ENCODE peak calls at places on chromosomes 2 and 18, in seven cellular contexts. One of them, this sample, is unnamed.

GRCh38 chr2:20232837-20233207 is 7.9 kb upstream of the SDC1 start:
- DNase-seq in A549: no peak
- DNase-seq in K562: no peak
- DNase-seq in HepG2: no peak
- DNase-seq in GM12878: no peak
- DNase-seq in IMR-90: no peak
- DNase-seq in H1: peak; percentile 31
- DNase-seq in this sample: no peak

GRCh38 chr18:35142270-35142605 is 98.6 kb upstream of the ZNF397 start:
- DNase-seq in K562: no peak
- DNase-seq in GM12878: no peak
- DNase-seq in H1: no peak
- DNase-seq in IMR-90: no peak
- DNase-seq in HepG2: no peak
- DNase-seq in A549: no peak
- DNase-seq in this sample: no peak

GRCh38 chr2:128350736-128351135 is 32.1 kb upstream of the HS6ST1 start:
- DNase-seq in K562: no peak
- DNase-seq in H1: no peak
- DNase-seq in HepG2: no peak
- DNase-seq in IMR-90: no peak
- DNase-seq in A549: no peak
- DNase-seq in GM12878: no peak
- DNase-seq in this sample: no peak

GRCh38 chr2:233081232-233081730 is 21.1 kb downstream of the INPP5D start:
- DNase-seq in IMR-90: no peak
- DNase-seq in A549: no peak
- DNase-seq in HepG2: no peak
- DNase-seq in H1: no peak
- DNase-seq in GM12878: no peak
- DNase-seq in K562: no peak
- DNase-seq in this sample: no peak

GRCh38 chr2:128867327-128867726 is 548.7 kb upstream of the HS6ST1 start:
- DNase-seq in A549: no peak
- DNase-seq in HepG2: no peak
- DNase-seq in GM12878: no peak
- DNase-seq in H1: no peak
- DNase-seq in IMR-90: no peak
- DNase-seq in K562: no peak
- DNase-seq in this sample: no peak

GRCh38 chr2:217956895-217957457 is 45.8 kb downstream of the TNS1 start:
- DNase-seq in K562: no peak
- DNase-seq in HepG2: no peak
- DNase-seq in A549: no peak
- DNase-seq in GM12878: no peak
- DNase-seq in IMR-90: no peak
- DNase-seq in H1: no peak
- DNase-seq in this sample: no peak

GRCh38 chr18:60277855-60278480 is 94.6 kb downstream of the MC4R start:
- DNase-seq in GM12878: no peak
- DNase-seq in K562: no peak
- DNase-seq in H1: no peak
- DNase-seq in HepG2: no peak
- DNase-seq in IMR-90: peak; percentile 83
- DNase-seq in A549: no peak
- DNase-seq in this sample: no peak

GRCh38 chr18:79567481-79568147 is 112.0 kb upstream of the CTDP1 start:
- DNase-seq in HepG2: no peak
- DNase-seq in GM12878: no peak
- DNase-seq in A549: no peak
- DNase-seq in K562: no peak
- DNase-seq in IMR-90: peak; percentile 98
- DNase-seq in H1: no peak
- DNase-seq in this sample: no peak

GRCh38 chr2:37827911-37828411 is 97.1 kb upstream of the RMDN2 start:
- DNase-seq in GM12878: no peak
- DNase-seq in IMR-90: peak; percentile 89
- DNase-seq in HepG2: peak; percentile 78
- DNase-seq in H1: no peak
- DNase-seq in A549: no peak
- DNase-seq in K562: no peak
- DNase-seq in this sample: no peak

GRCh38 chr2:216056739-216057138 is 24.9 kb downstream of the PECR start:
- DNase-seq in A549: peak; percentile 40
- DNase-seq in H1: no peak
- DNase-seq in IMR-90: no peak
- DNase-seq in K562: no peak
- DNase-seq in HepG2: no peak
- DNase-seq in GM12878: peak; percentile 63
- DNase-seq in this sample: no peak

GRCh38 chr2:36707050-36707449 is 10.5 kb downstream of the VIT start:
- DNase-seq in H1: no peak
- DNase-seq in K562: no peak
- DNase-seq in HepG2: no peak
- DNase-seq in IMR-90: peak; percentile 29
- DNase-seq in A549: no peak
- DNase-seq in GM12878: no peak
- DNase-seq in this sample: no peak

GRCh38 chr2:98479959-98480524 is 35.4 kb downstream of the INPP4A start:
- DNase-seq in IMR-90: peak; percentile 62
- DNase-seq in K562: no peak
- DNase-seq in HepG2: no peak
- DNase-seq in A549: no peak
- DNase-seq in GM12878: no peak
- DNase-seq in H1: no peak
- DNase-seq in this sample: no peak

GRCh38 chr2:99641999-99642398 is 152.2 kb upstream of the REV1 start:
- DNase-seq in K562: no peak
- DNase-seq in GM12878: no peak
- DNase-seq in H1: no peak
- DNase-seq in IMR-90: no peak
- DNase-seq in HepG2: no peak
- DNase-seq in A549: no peak
- DNase-seq in this sample: no peak

GRCh38 chr2:41937921-41938708 is 109.7 kb upstream of the PKDCC start:
- DNase-seq in GM12878: no peak
- DNase-seq in IMR-90: peak; percentile 48
- DNase-seq in K562: no peak
- DNase-seq in H1: peak; percentile 55
- DNase-seq in HepG2: no peak
- DNase-seq in A549: peak; percentile 33
- DNase-seq in this sample: no peak

GRCh38 chr2:216006164-216006663 is 7.1 kb downstream of the MREG start:
- DNase-seq in H1: peak; percentile 73
- DNase-seq in HepG2: no peak
- DNase-seq in GM12878: peak; percentile 73
- DNase-seq in A549: peak; percentile 24
- DNase-seq in IMR-90: no peak
- DNase-seq in K562: no peak
- DNase-seq in this sample: no peak

GRCh38 chr2:208222351-208222750 is 32.5 kb downstream of the IDH1 start:
- DNase-seq in A549: no peak
- DNase-seq in GM12878: no peak
- DNase-seq in K562: peak; percentile 21
- DNase-seq in HepG2: no peak
- DNase-seq in IMR-90: peak; percentile 27
- DNase-seq in H1: no peak
- DNase-seq in this sample: no peak

GRCh38 chr2:96861074-96861473 is 3.3 kb upstream of the ANKRD39 start:
- DNase-seq in K562: no peak
- DNase-seq in GM12878: no peak
- DNase-seq in H1: peak; percentile 45
- DNase-seq in HepG2: no peak
- DNase-seq in IMR-90: no peak
- DNase-seq in A549: no peak
- DNase-seq in this sample: no peak

GRCh38 chr18:3294435-3295080 is 32.6 kb downstream of the MYL12B start:
- DNase-seq in H1: no peak
- DNase-seq in A549: no peak
- DNase-seq in HepG2: no peak
- DNase-seq in GM12878: no peak
- DNase-seq in IMR-90: peak; percentile 92
- DNase-seq in K562: peak; percentile 16
- DNase-seq in this sample: no peak

GRCh38 chr2:30655211-30655610 is 152.0 kb downstream of the CAPN13 start:
- DNase-seq in A549: no peak
- DNase-seq in GM12878: no peak
- DNase-seq in K562: no peak
- DNase-seq in IMR-90: peak; percentile 43
- DNase-seq in H1: no peak
- DNase-seq in HepG2: no peak
- DNase-seq in this sample: no peak

GRCh38 chr18:33839452-33840225 is 261.6 kb downstream of the ASXL3 start:
- DNase-seq in GM12878: no peak
- DNase-seq in H1: no peak
- DNase-seq in HepG2: peak; percentile 55
- DNase-seq in K562: peak; percentile 38
- DNase-seq in IMR-90: peak; percentile 48
- DNase-seq in A549: peak; percentile 33
- DNase-seq in this sample: peak; percentile 4

GRCh38 chr2:106098081-106098480 is 96.0 kb downstream of the UXS1 start:
- DNase-seq in GM12878: no peak
- DNase-seq in HepG2: peak; percentile 13
- DNase-seq in A549: peak; percentile 24
- DNase-seq in IMR-90: no peak
- DNase-seq in K562: peak; percentile 50
- DNase-seq in H1: peak; percentile 53
- DNase-seq in this sample: no peak

GRCh38 chr2:200302940-200303727 is 3.4 kb upstream of the SPATS2L start:
- DNase-seq in H1: no peak
- DNase-seq in HepG2: peak; percentile 100
- DNase-seq in K562: no peak
- DNase-seq in IMR-90: peak; percentile 88
- DNase-seq in A549: peak; percentile 76
- DNase-seq in GM12878: no peak
- DNase-seq in this sample: peak; percentile 92

GRCh38 chr2:201235865-201236811 is 24.2 kb upstream of the CASP8 start:
- DNase-seq in HepG2: peak; percentile 70
- DNase-seq in IMR-90: peak; percentile 78
- DNase-seq in K562: peak; percentile 33
- DNase-seq in H1: peak; percentile 56
- DNase-seq in A549: peak; percentile 67
- DNase-seq in GM12878: no peak
- DNase-seq in this sample: no peak

GRCh38 chr2:44515416-44515815 is 153.7 kb downstream of the CAMKMT start:
- DNase-seq in K562: no peak
- DNase-seq in A549: no peak
- DNase-seq in HepG2: no peak
- DNase-seq in IMR-90: no peak
- DNase-seq in H1: no peak
- DNase-seq in GM12878: no peak
- DNase-seq in this sample: no peak

GRCh38 chr2:239468491-239469017 is 67.7 kb upstream of the HDAC4 start:
- DNase-seq in GM12878: no peak
- DNase-seq in HepG2: no peak
- DNase-seq in K562: no peak
- DNase-seq in IMR-90: no peak
- DNase-seq in H1: no peak
- DNase-seq in A549: no peak
- DNase-seq in this sample: no peak

GRCh38 chr2:34787341-34787740 is 1188.2 kb upstream of the FAM98A start:
- DNase-seq in HepG2: no peak
- DNase-seq in GM12878: no peak
- DNase-seq in K562: no peak
- DNase-seq in H1: no peak
- DNase-seq in IMR-90: no peak
- DNase-seq in A549: no peak
- DNase-seq in this sample: no peak
- TF ChIP-seq CEBPB in HepG2: no peak
- TF ChIP-seq CEBPB in GM12878: no peak
- TF ChIP-seq CEBPB in K562: no peak
- TF ChIP-seq CEBPB in H1: no peak
- TF ChIP-seq CEBPB in IMR-90: no peak
- TF ChIP-seq CEBPB in A549: no peak
- TF ChIP-seq CEBPB in this sample: no peak

DNA sequence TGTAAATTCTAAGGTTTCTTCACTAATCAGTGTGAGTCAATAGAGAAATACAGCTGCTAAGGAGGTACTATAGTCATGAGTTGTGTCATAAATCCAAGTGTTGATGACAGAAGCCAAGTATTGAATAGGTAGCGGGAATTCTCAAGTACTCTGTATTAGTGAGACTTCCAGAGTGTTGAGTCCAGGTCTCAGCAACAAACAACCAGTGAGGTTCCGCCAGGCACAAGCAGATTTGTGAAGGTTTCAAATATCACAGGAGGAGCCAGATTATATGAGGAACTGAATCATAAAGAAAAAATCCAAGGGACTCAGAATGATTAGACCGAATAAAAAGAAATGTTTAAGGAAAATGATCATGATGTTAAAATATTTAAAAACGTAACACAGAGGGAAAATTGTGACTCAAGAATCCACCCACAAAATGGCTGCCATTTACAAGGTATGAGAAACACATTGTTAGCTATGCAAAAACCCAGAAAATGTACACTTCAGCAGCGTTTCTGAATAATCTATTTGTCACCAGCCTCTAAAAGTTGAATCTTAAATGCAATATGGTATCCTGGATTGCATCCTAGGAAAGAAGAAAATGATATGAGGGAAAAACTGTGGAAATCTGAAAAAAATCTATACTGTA is 27.3 kb upstream of the EVA1A start:
- DNase-seq in A549: no peak
- DNase-seq in K562: no peak
- DNase-seq in H1: no peak
- DNase-seq in HepG2: no peak
- DNase-seq in IMR-90: peak; percentile 94
- DNase-seq in GM12878: no peak
- DNase-seq in this sample: no peak
- TF ChIP-seq CEBPB in A549: no peak
- TF ChIP-seq CEBPB in K562: no peak
- TF ChIP-seq CEBPB in H1: no peak
- TF ChIP-seq CEBPB in HepG2: no peak
- TF ChIP-seq CEBPB in IMR-90: peak; percentile 69
- TF ChIP-seq CEBPB in GM12878: no peak
- TF ChIP-seq CEBPB in this sample: no peak

GRCh38 chr2:198113316-198113715 is 308.9 kb downstream of the PLCL1 start:
- DNase-seq in K562: no peak
- DNase-seq in H1: no peak
- DNase-seq in HepG2: no peak
- DNase-seq in GM12878: no peak
- DNase-seq in IMR-90: no peak
- DNase-seq in A549: no peak
- DNase-seq in this sample: no peak
- TF ChIP-seq CEBPB in K562: no peak
- TF ChIP-seq CEBPB in H1: no peak
- TF ChIP-seq CEBPB in HepG2: no peak
- TF ChIP-seq CEBPB in GM12878: no peak
- TF ChIP-seq CEBPB in IMR-90: no peak
- TF ChIP-seq CEBPB in A549: no peak
- TF ChIP-seq CEBPB in this sample: no peak

DNA sequence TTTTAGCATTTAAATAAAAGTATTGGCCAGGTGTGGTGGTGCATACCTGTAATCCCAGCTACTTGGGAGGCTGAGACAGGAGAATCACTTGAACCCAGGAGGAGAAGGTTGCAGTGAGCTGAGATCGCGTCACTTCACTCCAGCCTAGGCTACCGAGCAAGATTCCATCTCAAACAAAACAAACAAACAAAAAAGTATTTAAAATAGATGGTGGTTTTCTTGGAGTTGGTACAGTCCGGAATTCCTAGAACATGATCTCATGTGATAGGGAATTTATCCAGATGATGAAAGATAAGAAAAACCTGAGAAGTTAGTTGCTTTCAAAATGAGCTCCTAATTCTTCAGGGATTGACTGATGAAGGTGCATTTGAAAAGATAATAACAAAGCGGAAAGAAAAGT is 62.0 kb downstream of the BIRC6 start:
- DNase-seq in GM12878: no peak
- DNase-seq in H1: no peak
- DNase-seq in HepG2: no peak
- DNase-seq in K562: no peak
- DNase-seq in A549: peak; percentile 63
- DNase-seq in IMR-90: peak; percentile 75
- DNase-seq in this sample: no peak
- TF ChIP-seq CEBPB in GM12878: no peak
- TF ChIP-seq CEBPB in H1: no peak
- TF ChIP-seq CEBPB in HepG2: no peak
- TF ChIP-seq CEBPB in K562: no peak
- TF ChIP-seq CEBPB in A549: no peak
- TF ChIP-seq CEBPB in IMR-90: no peak
- TF ChIP-seq CEBPB in this sample: no peak

This sample was measured in HCT116.